ENCODE peak calls at places on chromosome 12, in nine cellular contexts. One of them, this sample, is unnamed.
A peak's percentile ranks its signal among the peaks of the same experiment; 100 is the strongest.

GRCh38 chr12:49658276-49658675 is 34.9 kb downstream of the PRPF40B start:
- DNase-seq in RPMI7951: no peak
- DNase-seq in glomerular endothelial cell: no peak
- DNase-seq in fibroblast of lung: no peak
- DNase-seq in endodermal cell: no peak
- DNase-seq in T-cell: no peak
- DNase-seq in T-helper 9 cell: no peak
- DNase-seq in C1 segment of cervical spinal cord: no peak
- DNase-seq in MV-4-11: no peak
- DNase-seq in this sample: peak; percentile 20

GRCh38 chr12:117408161-117408791 is 46.9 kb upstream of the NOS1 start:
- DNase-seq in MV-4-11: no peak
- DNase-seq in endodermal cell: peak; percentile 79
- DNase-seq in RPMI7951: peak; percentile 65
- DNase-seq in C1 segment of cervical spinal cord: peak; percentile 11
- DNase-seq in T-helper 9 cell: no peak
- DNase-seq in fibroblast of lung: no peak
- DNase-seq in glomerular endothelial cell: no peak
- DNase-seq in T-cell: no peak
- DNase-seq in this sample: peak; percentile 47

GRCh38 chr12:62434504-62435336 is 31.9 kb upstream of the MON2 start:
- DNase-seq in MV-4-11: no peak
- DNase-seq in RPMI7951: peak; percentile 3
- DNase-seq in C1 segment of cervical spinal cord: no peak
- DNase-seq in glomerular endothelial cell: no peak
- DNase-seq in T-cell: no peak
- DNase-seq in fibroblast of lung: no peak
- DNase-seq in T-helper 9 cell: no peak
- DNase-seq in endodermal cell: peak; percentile 53
- DNase-seq in this sample: no peak

GRCh38 chr12:19710811-19711793 is 271.8 kb downstream of the AEBP2 start:
- DNase-seq in endodermal cell: peak; percentile 45
- DNase-seq in RPMI7951: no peak
- DNase-seq in T-helper 9 cell: no peak
- DNase-seq in MV-4-11: peak; percentile 8
- DNase-seq in fibroblast of lung: peak; percentile 44
- DNase-seq in T-cell: no peak
- DNase-seq in C1 segment of cervical spinal cord: no peak
- DNase-seq in glomerular endothelial cell: no peak
- DNase-seq in this sample: no peak

GRCh38 chr12:12612403-12612802 is 727 bp downstream of the CREBL2 start:
- DNase-seq in endodermal cell: no peak
- DNase-seq in C1 segment of cervical spinal cord: peak; percentile 83
- DNase-seq in RPMI7951: peak; percentile 71
- DNase-seq in glomerular endothelial cell: no peak
- DNase-seq in T-cell: no peak
- DNase-seq in MV-4-11: peak; percentile 27
- DNase-seq in fibroblast of lung: peak; percentile 64
- DNase-seq in T-helper 9 cell: no peak
- DNase-seq in this sample: no peak

GRCh38 chr12:7948585-7949264 is 12.7 kb upstream of the SLC2A3 start:
- DNase-seq in fibroblast of lung: no peak
- DNase-seq in RPMI7951: no peak
- DNase-seq in endodermal cell: no peak
- DNase-seq in MV-4-11: peak; percentile 34
- DNase-seq in glomerular endothelial cell: no peak
- DNase-seq in C1 segment of cervical spinal cord: no peak
- DNase-seq in T-helper 9 cell: no peak
- DNase-seq in T-cell: no peak
- DNase-seq in this sample: no peak

GRCh38 chr12:3933074-3933818 is 60.0 kb upstream of the PARP11 start:
- DNase-seq in RPMI7951: no peak
- DNase-seq in endodermal cell: no peak
- DNase-seq in fibroblast of lung: no peak
- DNase-seq in MV-4-11: no peak
- DNase-seq in T-cell: no peak
- DNase-seq in glomerular endothelial cell: no peak
- DNase-seq in T-helper 9 cell: no peak
- DNase-seq in C1 segment of cervical spinal cord: no peak
- DNase-seq in this sample: no peak

GRCh38 chr12:119020377-119021360 is 39.3 kb downstream of the SRRM4 start:
- DNase-seq in MV-4-11: no peak
- DNase-seq in T-cell: no peak
- DNase-seq in T-helper 9 cell: no peak
- DNase-seq in C1 segment of cervical spinal cord: no peak
- DNase-seq in glomerular endothelial cell: no peak
- DNase-seq in RPMI7951: no peak
- DNase-seq in fibroblast of lung: no peak
- DNase-seq in endodermal cell: peak; percentile 98
- DNase-seq in this sample: no peak

GRCh38 chr12:132484891-132485441 is 5.0 kb upstream of the FBRSL1 start:
- DNase-seq in C1 segment of cervical spinal cord: no peak
- DNase-seq in fibroblast of lung: no peak
- DNase-seq in MV-4-11: peak; percentile 29
- DNase-seq in T-helper 9 cell: no peak
- DNase-seq in endodermal cell: no peak
- DNase-seq in T-cell: no peak
- DNase-seq in glomerular endothelial cell: no peak
- DNase-seq in RPMI7951: no peak
- DNase-seq in this sample: peak; percentile 57

GRCh38 chr12:47014474-47014873 is 64.9 kb upstream of the PCED1B start:
- DNase-seq in T-helper 9 cell: no peak
- DNase-seq in T-cell: no peak
- DNase-seq in C1 segment of cervical spinal cord: no peak
- DNase-seq in MV-4-11: peak; percentile 24
- DNase-seq in fibroblast of lung: peak; percentile 63
- DNase-seq in glomerular endothelial cell: peak; percentile 67
- DNase-seq in endodermal cell: no peak
- DNase-seq in RPMI7951: peak; percentile 82
- DNase-seq in this sample: no peak

GRCh38 chr12:11580125-11580751 is 69.2 kb upstream of the ETV6 start:
- DNase-seq in T-cell: no peak
- DNase-seq in RPMI7951: peak; percentile 98
- DNase-seq in T-helper 9 cell: no peak
- DNase-seq in C1 segment of cervical spinal cord: no peak
- DNase-seq in fibroblast of lung: peak; percentile 84
- DNase-seq in MV-4-11: peak; percentile 98
- DNase-seq in endodermal cell: no peak
- DNase-seq in glomerular endothelial cell: no peak
- DNase-seq in this sample: no peak

GRCh38 chr12:115452751-115453281 is 768.8 kb upstream of the TBX3 start:
- DNase-seq in glomerular endothelial cell: no peak
- DNase-seq in endodermal cell: peak; percentile 78
- DNase-seq in fibroblast of lung: no peak
- DNase-seq in T-cell: no peak
- DNase-seq in T-helper 9 cell: no peak
- DNase-seq in C1 segment of cervical spinal cord: no peak
- DNase-seq in RPMI7951: no peak
- DNase-seq in MV-4-11: no peak
- DNase-seq in this sample: no peak